ENCODE peak calls at places on chromosomes 2 and 18, in four cellular contexts. X is K562, V is IMR-90, T is GM12878. C is an unnamed sample.

GRCh38 chr2:5042666-5043440 is 649.3 kb upstream of the SOX11 start:
- DNase-seq in X (no peak), V (no peak), T (no peak), C (no peak)

GRCh38 chr2:48600204-48600813 is 17.3 kb upstream of the GTF2A1L start:
- DNase-seq in X (peak), V (peak), T (no peak), C (peak)

GRCh38 chr2:42767080-42767898 is 3.4 kb upstream of the OXER1 start:
- DNase-seq in X (no peak), V (no peak), T (no peak), C (no peak)

GRCh38 chr2:178229927-178230326 is 35.6 kb downstream of the OSBPL6 start:
- DNase-seq in X (no peak), V (no peak), T (no peak), C (no peak)

GRCh38 chr2:216796096-216796840 is 63.6 kb downstream of the TNP1 start:
- DNase-seq in X (no peak), V (no peak), T (no peak), C (no peak)

GRCh38 chr2:63993871-63994270 is 25.4 kb downstream of the VPS54 start:
- DNase-seq in X (no peak), V (no peak), T (no peak), C (no peak)

GRCh38 chr2:27638023-27638637 is 9.3 kb downstream of the GPN1 start:
- DNase-seq in X (no peak), V (peak), T (no peak), C (no peak)

GRCh38 chr2:60513191-60513590 is 40.3 kb downstream of the BCL11A start:
- DNase-seq in X (no peak), V (no peak), T (no peak), C (no peak)

GRCh38 chr18:13436596-13436995 is 218.0 kb downstream of the LDLRAD4 start:
- DNase-seq in X (no peak), V (no peak), T (no peak), C (no peak)

GRCh38 chr2:237433920-237434319 is 20.0 kb upstream of the COL6A3 start:
- DNase-seq in X (no peak), V (no peak), T (no peak), C (no peak)

GRCh38 chr18:34691626-34692025 is 18.5 kb upstream of the DTNA start:
- DNase-seq in X (no peak), V (no peak), T (no peak), C (no peak)

GRCh38 chr2:159722580-159722979 is 10.3 kb downstream of the MARCHF7 start:
- DNase-seq in X (no peak), V (no peak), T (no peak), C (no peak)

GRCh38 chr18:41462946-41463345 is 492.1 kb upstream of the PIK3C3 start:
- DNase-seq in X (no peak), V (no peak), T (no peak), C (no peak)

GRCh38 chr2:174634130-174635014 is 36.8 kb upstream of the WIPF1 start:
- DNase-seq in X (peak), V (peak), T (peak), C (peak)

GRCh38 chr18:56873441-56874140 is 222.4 kb downstream of the WDR7 start:
- DNase-seq in X (no peak), V (no peak), T (no peak), C (peak)

GRCh38 chr2:95054016-95054415 is 28.5 kb downstream of the MAL start:
- DNase-seq in X (no peak), V (no peak), T (no peak), C (no peak)

GRCh38 chr2:118989481-118989880 is 47.5 kb downstream of the MARCO start:
- DNase-seq in X (no peak), V (no peak), T (no peak), C (no peak)

GRCh38 chr2:71703981-71704545 is 250.7 kb downstream of the DYSF start:
- DNase-seq in X (no peak), V (no peak), T (no peak), C (no peak)

GRCh38 chr2:118249970-118250369 is 161.7 kb downstream of the INSIG2 start:
- DNase-seq in X (no peak), V (peak), T (no peak), C (no peak)

GRCh38 chr2:112621792-112622527 is 23.8 kb upstream of the SLC20A1 start:
- DNase-seq in X (no peak), V (peak), T (no peak), C (no peak)

GRCh38 chr18:64276736-64277135 is 127.8 kb upstream of the LINC00305 start:
- DNase-seq in X (no peak), V (no peak), T (no peak), C (peak)

DNA sequence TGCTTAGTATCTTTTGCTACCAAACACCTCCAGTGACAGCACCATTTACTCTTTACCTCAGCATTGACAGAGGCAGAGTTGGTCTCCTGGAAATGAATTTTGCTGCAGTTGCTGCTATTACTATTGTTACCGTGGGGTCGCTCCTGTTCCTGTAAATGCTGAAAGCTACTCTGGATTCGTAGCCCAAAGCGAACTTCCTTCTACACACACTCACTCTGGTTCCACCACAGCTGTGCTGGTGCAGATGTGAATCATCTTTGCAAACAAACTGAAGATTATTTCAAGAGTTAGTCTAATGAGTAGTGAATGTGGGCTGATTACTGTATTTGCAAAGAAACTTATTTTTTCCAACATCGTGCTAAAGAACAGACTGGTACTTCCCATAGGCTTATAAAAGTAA is 303.9 kb downstream of the LPIN1 start:
- DNase-seq in X (no peak), V (peak), T (no peak), C (no peak)
- H3K9ac ChIP-seq in X (no peak), V (no peak), T (no peak), C (no peak)

DNA sequence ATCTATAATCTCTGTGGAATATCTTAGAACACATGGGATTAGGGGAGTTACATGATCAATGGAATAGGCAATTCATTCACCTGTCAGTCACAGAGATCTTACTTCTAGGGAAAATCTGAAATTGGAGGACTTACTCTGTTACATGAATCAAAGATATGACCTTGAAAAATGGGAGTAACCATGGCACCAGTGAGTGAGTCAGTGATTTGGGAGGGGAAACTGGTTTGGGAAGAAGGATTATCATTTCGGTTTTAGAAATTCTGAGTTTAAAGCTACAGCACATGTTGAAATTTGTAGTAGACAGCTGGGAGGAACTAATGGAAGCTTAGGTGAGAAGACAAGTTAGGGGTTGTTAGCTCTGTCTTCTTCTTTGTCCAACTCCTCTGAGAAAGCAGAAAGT is 153.7 kb downstream of the CAMKMT start:
- DNase-seq in X (no peak), V (no peak), T (no peak), C (no peak)
- TF ChIP-seq FOS in X (no peak), V (no peak), T (no peak), C (no peak)

GRCh38 chr2:146949400-146949799 is 895.4 kb upstream of the ACVR2A start:
- DNase-seq in X (no peak), V (no peak), T (no peak), C (no peak)
- H3K9ac ChIP-seq in X (no peak), V (no peak), T (no peak), C (no peak)

GRCh38 chr2:156826342-156826933 is 390.3 kb downstream of the GPD2 start:
- DNase-seq in X (no peak), V (peak), T (no peak), C (no peak)
- TF ChIP-seq FOS in X (no peak), V (peak), T (no peak), C (no peak)

GRCh38 chr2:226756131-226756530 is 43.5 kb downstream of the IRS1 start:
- DNase-seq in X (no peak), V (peak), T (no peak), C (no peak)
- H3K9ac ChIP-seq in X (no peak), V (peak), T (no peak), C (no peak)

C was measured in endothelial cell of umbilical vein.